ENCODE peak calls at places on chromosomes 11 and 22, in four cellular contexts. K, W, X and L are unnamed samples.

GRCh38 chr11:121513807-121514206 is 61.0 kb upstream of the SORL1-AS1 start:
- DNase-seq in K (no peak), W (no peak), X (no peak), L (no peak)

GRCh38 chr22:35842954-35843353 is 125.3 kb downstream of the APOL5 start:
- DNase-seq in K (no peak), W (no peak), X (peak), L (peak)

GRCh38 chr11:11213117-11213516 is 139.9 kb downstream of the CSNK2A3 start:
- DNase-seq in K (no peak), W (no peak), X (no peak), L (no peak)

GRCh38 chr22:36022162-36022561 is 6.5 kb downstream of the RBFOX2 start:
- DNase-seq in K (no peak), W (no peak), X (no peak), L (no peak)

GRCh38 chr22:27129266-27129665 is 471.9 kb downstream of the MIAT start:
- DNase-seq in K (no peak), W (no peak), X (no peak), L (peak)

GRCh38 chr11:69076129-69076791 is 27.5 kb downstream of the TPCN2 start:
- DNase-seq in K (no peak), W (no peak), X (no peak), L (peak)

GRCh38 chr11:17519486-17519885 is 24.7 kb downstream of the USH1C start:
- DNase-seq in K (no peak), W (no peak), X (no peak), L (no peak)

GRCh38 chr22:39188809-39189208 is 36.3 kb upstream of the CBX7 start:
- DNase-seq in K (no peak), W (no peak), X (no peak), L (no peak)

GRCh38 chr22:17007257-17007656 is 765 bp downstream of the GAB4 start:
- DNase-seq in K (no peak), W (no peak), X (no peak), L (no peak)

GRCh38 chr22:49767355-49768062 is 60.2 kb downstream of the BRD1 start:
- DNase-seq in K (no peak), W (no peak), X (peak), L (peak)

GRCh38 chr22:38437416-38437815 is 17.6 kb downstream of the KCNJ4 start:
- DNase-seq in K (no peak), W (no peak), X (no peak), L (peak)

GRCh38 chr11:31966846-31967245 is 124.0 kb upstream of the RCN1 start:
- DNase-seq in K (no peak), W (no peak), X (no peak), L (no peak)

GRCh38 chr11:115606223-115607220 is 102.3 kb upstream of the CADM1 start:
- DNase-seq in K (no peak), W (peak), X (no peak), L (no peak)

GRCh38 chr11:133898770-133899115 is 53.4 kb upstream of the SPATA19 start:
- DNase-seq in K (no peak), W (no peak), X (peak), L (no peak)

GRCh38 chr11:10584071-10584501 is 15.6 kb upstream of the LYVE1 start:
- DNase-seq in K (no peak), W (no peak), X (peak), L (no peak)

GRCh38 chr11:93740031-93740801 is 1.1 kb downstream of the TAF1D start:
- DNase-seq in K (peak), W (no peak), X (peak), L (peak)

GRCh38 chr11:119741369-119742262 is 12.6 kb upstream of the NECTIN1 start:
- DNase-seq in K (peak), W (peak), X (peak), L (no peak)

GRCh38 chr11:15967166-15967565 is 389.2 kb downstream of the SOX6 start:
- DNase-seq in K (no peak), W (peak), X (no peak), L (peak)

GRCh38 chr11:77512092-77512491 is 38.2 kb upstream of the PAK1 start:
- DNase-seq in K (no peak), W (peak), X (no peak), L (no peak)

GRCh38 chr11:124301482-124301881 is 12.3 kb downstream of the OR8D1 start:
- DNase-seq in K (no peak), W (no peak), X (no peak), L (no peak)

GRCh38 chr11:6931146-6931713 is 5.0 kb downstream of the ZNF215 start:
- DNase-seq in K (no peak), W (no peak), X (no peak), L (no peak)

GRCh38 chr11:35348898-35349687 is 70.3 kb downstream of the SLC1A2 start:
- DNase-seq in K (no peak), W (no peak), X (no peak), L (no peak)

GRCh38 chr22:20130319-20130718 is 1.3 kb upstream of the ZDHHC8 start:
- DNase-seq in K (no peak), W (no peak), X (no peak), L (no peak)

GRCh38 chr11:14026961-14027360 is 64.4 kb downstream of the SPON1 start:
- DNase-seq in K (no peak), W (peak), X (no peak), L (no peak)

GRCh38 chr11:73342633-73343032 is 33.6 kb upstream of the RELT start:
- DNase-seq in K (no peak), W (no peak), X (no peak), L (no peak)